ENCODE peak calls at places on chromosomes 5 and 9, in seven cellular contexts. X is choroid plexus epithelial cell, B is epithelial cell of esophagus, S is upper lobe of right lung, V is left lung, T is mammary epithelial cell, U is tibial nerve. M is an unnamed sample.

GRCh38 chr5:154296525-154297159 is 106.1 kb downstream of the GALNT10 start:
- DNase-seq in V (no peak), U (no peak), T (no peak), X (no peak), S (no peak), B (peak), M (no peak)

GRCh38 chr5:136190904-136191303 is 2.1 kb downstream of the SMIM32 start:
- DNase-seq in V (no peak), X (no peak), T (no peak), B (no peak), S (no peak), U (no peak), M (peak)

GRCh38 chr9:129162901-129163670 is 15.0 kb downstream of the IER5L start:
- DNase-seq in B (no peak), X (peak), T (no peak), U (no peak), V (no peak), S (no peak), M (no peak)

GRCh38 chr5:79692586-79692985 is 3.0 kb downstream of the CMYA5 start:
- DNase-seq in T (no peak), S (no peak), B (no peak), V (no peak), U (no peak), X (no peak), M (no peak)

GRCh38 chr5:109865636-109866035 is 175.9 kb downstream of the MAN2A1 start:
- DNase-seq in S (no peak), U (no peak), T (peak), B (peak), X (peak), V (no peak), M (peak)

GRCh38 chr9:112861638-112862555 is 28.8 kb downstream of the SLC46A2 start:
- DNase-seq in U (no peak), X (peak), B (peak), T (peak), S (peak), V (peak), M (peak)

GRCh38 chr5:148746826-148747535 is 79.4 kb upstream of the ADRB2 start:
- DNase-seq in V (no peak), S (no peak), B (peak), T (peak), X (no peak), U (no peak), M (no peak)

GRCh38 chr5:173165193-173165988 is 21.1 kb downstream of the BNIP1 start:
- DNase-seq in X (no peak), T (no peak), V (no peak), B (no peak), S (no peak), U (no peak), M (no peak)

GRCh38 chr5:107652839-107653607 is 17.7 kb downstream of the EFNA5 start:
- DNase-seq in V (no peak), S (no peak), T (no peak), B (no peak), X (no peak), U (no peak), M (peak)

GRCh38 chr5:161064297-161064696 is 212.3 kb upstream of the ATP10B start:
- DNase-seq in U (no peak), T (no peak), S (no peak), V (no peak), B (no peak), X (no peak), M (no peak)

GRCh38 chr5:176190886-176191755 is 47.1 kb upstream of the SIMC1 start:
- DNase-seq in S (no peak), U (no peak), X (no peak), B (no peak), T (no peak), V (no peak), M (no peak)

GRCh38 chr9:81902191-81902590 is 26.0 kb upstream of the SPATA31D4 start:
- DNase-seq in X (peak), S (no peak), B (no peak), V (no peak), T (peak), U (no peak), M (peak)

GRCh38 chr5:102974177-102974576 is 145.8 kb downstream of the GIN1 start:
- DNase-seq in B (no peak), V (no peak), S (no peak), U (no peak), X (no peak), T (no peak), M (no peak)
- TF ChIP-seq CTCF in B (no peak), V (no peak), S (no peak), U (no peak), X (no peak), T (no peak), M (no peak)

GRCh38 chr9:4305065-4305481 is 5.2 kb upstream of the GLIS3 start:
- DNase-seq in T (no peak), B (no peak), U (no peak), V (no peak), X (no peak), S (no peak), M (no peak)
- H3K4me3 ChIP-seq in T (no peak), B (no peak), U (no peak), V (no peak), X (no peak), S (no peak), M (no peak)

DNA sequence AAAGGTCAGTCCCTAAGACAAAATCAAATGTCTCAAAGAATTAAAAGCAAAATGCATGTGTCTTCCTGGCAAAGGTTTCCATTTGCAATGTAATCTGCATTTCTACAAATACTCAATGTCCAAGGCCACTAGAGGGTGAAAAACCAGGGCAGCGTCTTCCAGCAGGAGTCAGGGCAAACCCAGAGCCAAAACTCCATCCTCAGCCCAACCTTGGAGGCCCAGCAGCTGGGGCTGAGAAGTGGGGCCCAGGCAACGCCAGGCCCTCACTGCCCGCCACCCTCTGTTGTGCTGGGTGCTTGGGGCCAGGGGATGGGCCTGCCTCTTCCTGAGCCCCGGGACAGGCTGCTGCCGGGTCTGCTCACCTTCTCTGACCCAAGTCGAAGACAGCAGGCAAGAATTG is 200.1 kb downstream of the PAX5 start:
- DNase-seq in X (no peak), B (no peak), V (no peak), T (no peak), S (peak), U (no peak), M (no peak)
- TF ChIP-seq CTCF in X (peak), B (no peak), V (no peak), T (no peak), S (no peak), U (no peak), M (no peak)

DNA sequence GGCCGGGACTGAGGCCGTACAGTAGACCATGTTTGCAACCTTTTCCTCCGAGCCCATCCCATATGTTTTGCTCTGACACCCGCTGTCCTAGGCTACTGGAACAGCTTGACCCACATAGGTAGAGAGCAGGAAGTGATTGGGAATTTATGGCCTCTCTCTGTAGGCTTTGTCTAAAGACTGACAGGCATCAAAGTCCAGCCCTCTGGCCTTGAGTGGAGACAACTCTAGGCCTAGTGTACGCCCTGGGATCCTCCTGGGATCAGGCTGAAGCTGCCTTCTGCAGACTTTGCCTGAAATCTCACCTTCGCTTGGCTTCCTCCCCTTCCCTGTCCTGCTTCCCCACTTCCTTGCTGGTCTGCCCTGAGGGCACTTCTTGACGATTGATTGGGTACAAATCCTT is 13.6 kb upstream of the AKNA start:
- DNase-seq in B (no peak), T (no peak), V (no peak), S (no peak), U (no peak), X (no peak), M (no peak)
- H3K4me3 ChIP-seq in B (no peak), T (no peak), V (no peak), S (no peak), U (no peak), X (no peak), M (no peak)

GRCh38 chr9:12329623-12329985 is 363.6 kb upstream of the TYRP1 start:
- DNase-seq in U (no peak), V (no peak), B (no peak), X (no peak), T (no peak), S (no peak), M (no peak)
- TF ChIP-seq CTCF in U (no peak), V (no peak), B (no peak), X (no peak), T (no peak), S (no peak), M (no peak)

GRCh38 chr9:136711751-136712689 is at the start of gene DIPK1B:
- DNase-seq in X (no peak), S (no peak), T (no peak), B (no peak), V (no peak), U (no peak), M (no peak)
- H3K4me3 ChIP-seq in X (peak), S (peak), T (no peak), B (peak), V (peak), U (peak), M (no peak)

DNA sequence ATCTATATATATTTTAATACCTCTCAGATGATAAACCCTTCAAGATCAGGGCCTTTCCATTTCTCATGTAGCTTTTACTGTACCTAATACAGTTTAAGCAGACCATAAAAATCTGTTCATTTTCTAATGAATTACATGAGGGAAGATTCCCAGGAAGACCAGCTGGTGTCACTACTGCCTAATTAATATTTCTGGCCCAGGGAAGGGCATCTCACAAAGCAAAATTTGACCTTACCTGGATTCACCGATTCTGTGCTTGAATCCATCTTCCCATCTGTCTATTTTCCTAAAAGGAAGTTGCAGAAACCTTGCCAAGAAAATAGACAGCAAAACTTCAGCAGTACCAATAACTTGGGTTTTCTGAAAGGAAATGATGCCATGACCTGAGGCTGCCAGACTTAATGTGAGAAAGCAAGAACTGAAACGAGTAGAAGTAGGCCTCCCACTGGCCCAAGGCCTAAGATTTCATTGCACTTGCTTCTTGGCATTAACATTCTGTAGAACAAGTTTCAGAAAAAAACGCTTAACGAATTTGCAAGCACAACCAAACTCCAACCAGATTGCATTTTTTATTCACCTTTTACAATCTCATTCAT is 83.0 kb upstream of the GLIS3 start:
- DNase-seq in S (no peak), V (no peak), T (peak), X (peak), U (no peak), B (peak), M (peak)
- TF ChIP-seq CTCF in S (peak), V (peak), T (peak), X (peak), U (peak), B (peak), M (peak)

GRCh38 chr9:98046161-98046543 is 10.4 kb upstream of the NANS start:
- DNase-seq in U (no peak), B (no peak), T (no peak), S (no peak), X (no peak), V (no peak), M (no peak)
- H3K4me3 ChIP-seq in U (no peak), B (no peak), T (no peak), S (peak), X (no peak), V (peak), M (no peak)